ENCODE peak calls at places on chromosomes 4 and X, in six cellular contexts. One of them, this sample, is unnamed.

GRCh38 chr4:74423101-74423500 is 21.8 kb upstream of the AREG start:
- DNase-seq in iPS DF 6.9: no peak
- DNase-seq in pancreas: no peak
- DNase-seq in H9: no peak
- DNase-seq in breast epithelium: no peak
- DNase-seq in Caco-2: no peak
- DNase-seq in this sample: no peak

GRCh38 chr4:159487284-159487747 is 384.4 kb downstream of the RAPGEF2 start:
- DNase-seq in iPS DF 6.9: peak; percentile 74
- DNase-seq in pancreas: peak; percentile 28
- DNase-seq in H9: peak; percentile 76
- DNase-seq in breast epithelium: no peak
- DNase-seq in Caco-2: peak; percentile 63
- DNase-seq in this sample: no peak

GRCh38 chr4:169849456-169849855 is 91.7 kb upstream of the HPF1 start:
- DNase-seq in iPS DF 6.9: no peak
- DNase-seq in pancreas: no peak
- DNase-seq in H9: no peak
- DNase-seq in breast epithelium: no peak
- DNase-seq in Caco-2: no peak
- DNase-seq in this sample: no peak

GRCh38 chr4:152045781-152046571 is 285.2 kb upstream of the GATB start:
- DNase-seq in iPS DF 6.9: peak; percentile 72
- DNase-seq in pancreas: peak; percentile 43
- DNase-seq in H9: peak; percentile 94
- DNase-seq in breast epithelium: no peak
- DNase-seq in Caco-2: peak; percentile 65
- DNase-seq in this sample: peak; percentile 85

GRCh38 chrX:135112096-135112729 is 8.1 kb downstream of the ETDB start:
- DNase-seq in iPS DF 6.9: no peak
- DNase-seq in pancreas: no peak
- DNase-seq in H9: peak; percentile 49
- DNase-seq in breast epithelium: no peak
- DNase-seq in Caco-2: no peak
- DNase-seq in this sample: no peak

GRCh38 chr4:65416875-65417274 is 253.4 kb downstream of the EPHA5 start:
- DNase-seq in iPS DF 6.9: no peak
- DNase-seq in pancreas: peak; percentile 97
- DNase-seq in H9: peak; percentile 25
- DNase-seq in breast epithelium: no peak
- DNase-seq in Caco-2: no peak
- DNase-seq in this sample: no peak

GRCh38 chr4:147363514-147363913 is 117.4 kb upstream of the EDNRA start:
- DNase-seq in iPS DF 6.9: no peak
- DNase-seq in pancreas: no peak
- DNase-seq in H9: no peak
- DNase-seq in breast epithelium: no peak
- DNase-seq in Caco-2: no peak
- DNase-seq in this sample: no peak

GRCh38 chr4:143289370-143289769 is 47.3 kb upstream of the GAB1 start:
- DNase-seq in iPS DF 6.9: no peak
- DNase-seq in pancreas: no peak
- DNase-seq in H9: no peak
- DNase-seq in breast epithelium: no peak
- DNase-seq in Caco-2: no peak
- DNase-seq in this sample: no peak

GRCh38 chrX:39445336-39445735 is 644.1 kb downstream of the MID1IP1 start:
- DNase-seq in iPS DF 6.9: peak; percentile 5
- DNase-seq in pancreas: no peak
- DNase-seq in H9: peak; percentile 63
- DNase-seq in breast epithelium: no peak
- DNase-seq in Caco-2: no peak
- DNase-seq in this sample: no peak

GRCh38 chrX:37998586-37999267 is 7.6 kb upstream of the SYTL5 start:
- DNase-seq in iPS DF 6.9: no peak
- DNase-seq in pancreas: no peak
- DNase-seq in H9: no peak
- DNase-seq in breast epithelium: no peak
- DNase-seq in Caco-2: no peak
- DNase-seq in this sample: no peak

GRCh38 chr4:185232370-185232769 is 23.0 kb downstream of the SNX25 start:
- DNase-seq in iPS DF 6.9: no peak
- DNase-seq in pancreas: no peak
- DNase-seq in H9: no peak
- DNase-seq in breast epithelium: no peak
- DNase-seq in Caco-2: peak; percentile 40
- DNase-seq in this sample: no peak

GRCh38 chr4:31054295-31054694 is 334.1 kb downstream of the PCDH7 start:
- DNase-seq in iPS DF 6.9: no peak
- DNase-seq in pancreas: no peak
- DNase-seq in H9: no peak
- DNase-seq in breast epithelium: no peak
- DNase-seq in Caco-2: no peak
- DNase-seq in this sample: no peak

GRCh38 chr4:65227628-65228027 is 442.7 kb downstream of the EPHA5 start:
- DNase-seq in iPS DF 6.9: no peak
- DNase-seq in pancreas: no peak
- DNase-seq in H9: no peak
- DNase-seq in breast epithelium: no peak
- DNase-seq in Caco-2: no peak
- DNase-seq in this sample: no peak

GRCh38 chr4:7212101-7212674 is 19.9 kb downstream of the SORCS2 start:
- DNase-seq in iPS DF 6.9: no peak
- DNase-seq in pancreas: no peak
- DNase-seq in H9: no peak
- DNase-seq in breast epithelium: no peak
- DNase-seq in Caco-2: no peak
- DNase-seq in this sample: no peak

GRCh38 chr4:948936-949300 is 16.7 kb downstream of the TMEM175 start:
- DNase-seq in iPS DF 6.9: no peak
- DNase-seq in pancreas: no peak
- DNase-seq in H9: no peak
- DNase-seq in breast epithelium: peak; percentile 34
- DNase-seq in Caco-2: no peak
- DNase-seq in this sample: no peak

GRCh38 chr4:106140601-106141000 is 175.4 kb downstream of the TBCK start:
- DNase-seq in iPS DF 6.9: no peak
- DNase-seq in pancreas: no peak
- DNase-seq in H9: no peak
- DNase-seq in breast epithelium: no peak
- DNase-seq in Caco-2: no peak
- DNase-seq in this sample: no peak

GRCh38 chr4:146638801-146639351 is at the start of gene POU4F2:
- DNase-seq in iPS DF 6.9: no peak
- DNase-seq in pancreas: no peak
- DNase-seq in H9: peak; percentile 66
- DNase-seq in breast epithelium: no peak
- DNase-seq in Caco-2: no peak
- DNase-seq in this sample: peak; percentile 64

GRCh38 chrX:71160475-71160874 is 15.8 kb downstream of the NLGN3 start:
- DNase-seq in iPS DF 6.9: no peak
- DNase-seq in pancreas: no peak
- DNase-seq in H9: no peak
- DNase-seq in breast epithelium: no peak
- DNase-seq in Caco-2: no peak
- DNase-seq in this sample: no peak

GRCh38 chr4:7285244-7286122 is 93.1 kb downstream of the SORCS2 start:
- DNase-seq in iPS DF 6.9: no peak
- DNase-seq in pancreas: no peak
- DNase-seq in H9: no peak
- DNase-seq in breast epithelium: no peak
- DNase-seq in Caco-2: no peak
- DNase-seq in this sample: no peak

GRCh38 chr4:123398803-123399637 is 2.4 kb downstream of the SPRY1 start:
- DNase-seq in iPS DF 6.9: no peak
- DNase-seq in pancreas: peak; percentile 47
- DNase-seq in H9: peak; percentile 45
- DNase-seq in breast epithelium: no peak
- DNase-seq in Caco-2: peak; percentile 64
- DNase-seq in this sample: peak; percentile 87

GRCh38 chr4:56220261-56220660 is 167.0 kb downstream of the AASDH start:
- DNase-seq in iPS DF 6.9: no peak
- DNase-seq in pancreas: no peak
- DNase-seq in H9: no peak
- DNase-seq in breast epithelium: no peak
- DNase-seq in Caco-2: no peak
- DNase-seq in this sample: no peak

GRCh38 chr4:29309050-29309449 is 1411.1 kb upstream of the PCDH7 start:
- DNase-seq in iPS DF 6.9: no peak
- DNase-seq in pancreas: no peak
- DNase-seq in H9: no peak
- DNase-seq in breast epithelium: no peak
- DNase-seq in Caco-2: no peak
- DNase-seq in this sample: no peak

GRCh38 chr4:6198768-6199343 is 1.5 kb downstream of the JAKMIP1 start:
- DNase-seq in iPS DF 6.9: peak; percentile 68
- DNase-seq in pancreas: no peak
- DNase-seq in H9: peak; percentile 92
- DNase-seq in breast epithelium: no peak
- DNase-seq in Caco-2: no peak
- DNase-seq in this sample: no peak

GRCh38 chr4:143728171-143728570 is 27.7 kb upstream of the FREM3 start:
- DNase-seq in iPS DF 6.9: no peak
- DNase-seq in pancreas: no peak
- DNase-seq in H9: no peak
- DNase-seq in breast epithelium: no peak
- DNase-seq in Caco-2: no peak
- DNase-seq in this sample: no peak

GRCh38 chr4:156615066-156615514 is 356.5 kb downstream of the PDGFC start:
- DNase-seq in iPS DF 6.9: no peak
- DNase-seq in pancreas: no peak
- DNase-seq in H9: no peak
- DNase-seq in breast epithelium: no peak
- DNase-seq in Caco-2: no peak
- DNase-seq in this sample: no peak

GRCh38 chr4:130478406-130478805 is 1382.5 kb downstream of the C4orf33 start:
- DNase-seq in iPS DF 6.9: no peak
- DNase-seq in pancreas: no peak
- DNase-seq in H9: no peak
- DNase-seq in breast epithelium: no peak
- DNase-seq in Caco-2: no peak
- DNase-seq in this sample: no peak

GRCh38 chr4:24978291-24979072 is 52.3 kb downstream of the LGI2 start:
- DNase-seq in iPS DF 6.9: no peak
- DNase-seq in pancreas: no peak
- DNase-seq in H9: peak; percentile 5
- DNase-seq in breast epithelium: no peak
- DNase-seq in Caco-2: no peak
- DNase-seq in this sample: no peak

GRCh38 chrX:38664285-38664684 is 102.9 kb downstream of the TSPAN7 start:
- DNase-seq in iPS DF 6.9: no peak
- DNase-seq in pancreas: no peak
- DNase-seq in H9: no peak
- DNase-seq in breast epithelium: no peak
- DNase-seq in Caco-2: no peak
- DNase-seq in this sample: no peak

GRCh38 chrX:68568136-68568535 is 69.3 kb downstream of the YIPF6 start:
- DNase-seq in iPS DF 6.9: no peak
- DNase-seq in pancreas: no peak
- DNase-seq in H9: no peak
- DNase-seq in breast epithelium: no peak
- DNase-seq in Caco-2: no peak
- DNase-seq in this sample: no peak

GRCh38 chr4:6204871-6205583 is 4.7 kb upstream of the JAKMIP1 start:
- DNase-seq in iPS DF 6.9: no peak
- DNase-seq in pancreas: no peak
- DNase-seq in H9: no peak
- DNase-seq in breast epithelium: peak; percentile 17
- DNase-seq in Caco-2: no peak
- DNase-seq in this sample: no peak

DNA sequence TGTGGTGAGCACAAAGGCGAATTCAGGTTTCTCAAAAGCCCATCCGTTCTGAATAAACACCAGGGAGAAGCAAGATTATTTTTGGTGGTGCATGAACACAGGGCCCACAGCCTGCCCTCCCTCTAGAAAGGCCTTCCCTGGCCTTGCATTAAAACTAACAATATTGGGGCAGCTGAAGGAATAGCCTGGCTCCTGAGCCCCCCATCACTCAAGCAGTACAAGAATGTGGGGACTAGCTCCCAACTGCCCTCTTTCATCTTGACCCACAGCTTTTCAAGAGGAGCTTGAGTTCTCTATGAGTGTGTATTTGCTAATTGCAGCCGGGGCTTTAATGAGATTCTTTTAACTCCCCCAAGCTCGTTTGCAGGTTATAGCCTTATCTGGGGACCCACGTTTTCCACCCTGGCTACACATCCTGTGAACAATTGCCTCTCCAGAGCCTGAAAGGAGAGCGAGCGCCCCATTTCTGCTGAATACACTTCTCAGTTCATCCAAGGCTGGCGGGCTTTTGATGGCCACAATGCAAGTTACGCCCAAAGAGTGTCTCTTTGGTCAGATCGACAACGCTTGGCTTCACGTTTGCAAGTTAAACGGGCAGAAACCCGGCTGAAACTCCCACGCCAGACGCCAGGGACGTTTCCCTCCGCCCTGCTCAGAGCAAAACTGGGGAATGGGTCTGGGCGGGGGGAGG is 4.7 kb upstream of the GSX2 start:
- DNase-seq in iPS DF 6.9: no peak
- DNase-seq in pancreas: no peak
- DNase-seq in H9: peak; percentile 39
- DNase-seq in breast epithelium: no peak
- DNase-seq in Caco-2: no peak
- DNase-seq in this sample: no peak
- H3K27me3 ChIP-seq in iPS DF 6.9: peaks cover 90% of the 10 kb centered on the region
- H3K27me3 ChIP-seq in pancreas: no peaks in the 10 kb centered on the region
- H3K27me3 ChIP-seq in H9: peaks cover 90% of the 10 kb centered on the region
- H3K27me3 ChIP-seq in breast epithelium: peaks cover 2% of the 10 kb centered on the region
- H3K27me3 ChIP-seq in Caco-2: no peaks in the 10 kb centered on the region
- H3K27me3 ChIP-seq in this sample: peaks cover 90% of the 10 kb centered on the region

DNA sequence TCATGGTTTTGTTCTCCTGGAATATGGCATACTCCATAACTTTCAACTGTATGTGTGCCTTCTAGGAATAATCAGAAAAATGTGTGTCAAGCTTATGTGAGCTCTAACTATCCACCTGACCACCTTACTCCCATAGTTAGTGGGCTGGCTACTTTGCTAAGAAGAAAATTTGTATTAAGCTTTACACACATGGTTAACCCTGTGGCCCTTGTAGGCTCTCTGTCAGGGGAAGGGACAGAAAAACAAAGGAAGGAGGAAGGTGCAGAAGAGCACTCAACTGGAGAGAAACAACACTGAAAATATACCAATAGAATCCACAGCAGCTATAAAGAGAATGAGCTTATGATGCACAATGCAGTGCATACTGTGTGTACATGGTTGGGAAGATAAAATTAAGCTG is 84.6 kb downstream of the PPP3CA start:
- DNase-seq in iPS DF 6.9: no peak
- DNase-seq in pancreas: no peak
- DNase-seq in H9: no peak
- DNase-seq in breast epithelium: no peak
- DNase-seq in Caco-2: no peak
- DNase-seq in this sample: no peak
- H3K4me1 ChIP-seq in iPS DF 6.9: no peaks in the 10 kb centered on the region
- H3K4me1 ChIP-seq in pancreas: peaks cover 5% of the 10 kb centered on the region
- H3K4me1 ChIP-seq in H9: no peaks in the 10 kb centered on the region
- H3K4me1 ChIP-seq in breast epithelium: no peaks in the 10 kb centered on the region
- H3K4me1 ChIP-seq in Caco-2: peaks cover 4% of the 10 kb centered on the region
- H3K4me1 ChIP-seq in this sample: peaks cover 21% of the 10 kb centered on the region

GRCh38 chrX:143634373-143634685 is 1.6 kb downstream of the SLITRK4 start:
- DNase-seq in iPS DF 6.9: no peak
- DNase-seq in pancreas: no peak
- DNase-seq in H9: no peak
- DNase-seq in breast epithelium: no peak
- DNase-seq in Caco-2: no peak
- DNase-seq in this sample: peak; percentile 54
- H3K27me3 ChIP-seq in iPS DF 6.9: no peaks in the 10 kb centered on the region
- H3K27me3 ChIP-seq in pancreas: no peaks in the 10 kb centered on the region
- H3K27me3 ChIP-seq in H9: no peaks in the 10 kb centered on the region
- H3K27me3 ChIP-seq in breast epithelium: no peaks in the 10 kb centered on the region
- H3K27me3 ChIP-seq in Caco-2: no peaks in the 10 kb centered on the region
- H3K27me3 ChIP-seq in this sample: peaks cover 3% of the 10 kb centered on the region

GRCh38 chr4:3303840-3304715 is 11.3 kb downstream of the RGS12 start:
- DNase-seq in iPS DF 6.9: no peak
- DNase-seq in pancreas: no peak
- DNase-seq in H9: no peak
- DNase-seq in breast epithelium: peak; percentile 36
- DNase-seq in Caco-2: no peak
- DNase-seq in this sample: peak; percentile 29
- H3K4me1 ChIP-seq in iPS DF 6.9: peaks cover 5% of the 10 kb centered on the region
- H3K4me1 ChIP-seq in pancreas: no peaks in the 10 kb centered on the region
- H3K4me1 ChIP-seq in H9: no peaks in the 10 kb centered on the region
- H3K4me1 ChIP-seq in breast epithelium: peaks cover 7% of the 10 kb centered on the region
- H3K4me1 ChIP-seq in Caco-2: no peaks in the 10 kb centered on the region
- H3K4me1 ChIP-seq in this sample: peaks cover 54% of the 10 kb centered on the region

This sample was measured in upper lobe of right lung.